ENCODE peak calls at places on chromosome 12, in seven cellular contexts. One of them, this sample, is unnamed.

GRCh38 chr12:62730649-62731377 is 204.1 kb downstream of the PPM1H start:
- DNase-seq in dorsolateral prefrontal cortex: no peak
- DNase-seq in GM20000: peak
- DNase-seq in right lobe of liver: no peak
- DNase-seq in fibroblast of the aortic adventitia: peak
- DNase-seq in GM23338: no peak
- DNase-seq in Peyer's patch: no peak
- DNase-seq in this sample: no peak

GRCh38 chr12:163406-163986 is 50.5 kb downstream of the SLC6A12 start:
- DNase-seq in right lobe of liver: peak
- DNase-seq in Peyer's patch: no peak
- DNase-seq in fibroblast of the aortic adventitia: no peak
- DNase-seq in GM23338: no peak
- DNase-seq in GM20000: no peak
- DNase-seq in dorsolateral prefrontal cortex: no peak
- DNase-seq in this sample: no peak

GRCh38 chr12:65139389-65139788 is 18.3 kb upstream of the WIF1 start:
- DNase-seq in GM20000: no peak
- DNase-seq in dorsolateral prefrontal cortex: no peak
- DNase-seq in Peyer's patch: no peak
- DNase-seq in GM23338: no peak
- DNase-seq in right lobe of liver: no peak
- DNase-seq in fibroblast of the aortic adventitia: no peak
- DNase-seq in this sample: no peak

GRCh38 chr12:2974560-2974971 is 15.4 kb downstream of the TEAD4 start:
- DNase-seq in GM23338: peak
- DNase-seq in right lobe of liver: no peak
- DNase-seq in dorsolateral prefrontal cortex: no peak
- DNase-seq in GM20000: no peak
- DNase-seq in Peyer's patch: no peak
- DNase-seq in fibroblast of the aortic adventitia: peak
- DNase-seq in this sample: no peak

GRCh38 chr12:54891717-54892478 is 37.6 kb downstream of the MUCL1 start:
- DNase-seq in GM23338: no peak
- DNase-seq in dorsolateral prefrontal cortex: no peak
- DNase-seq in Peyer's patch: no peak
- DNase-seq in GM20000: no peak
- DNase-seq in fibroblast of the aortic adventitia: no peak
- DNase-seq in right lobe of liver: peak
- DNase-seq in this sample: peak

GRCh38 chr12:26274441-26275312 is 79.3 kb downstream of the SSPN start:
- DNase-seq in GM20000: peak
- DNase-seq in GM23338: peak
- DNase-seq in fibroblast of the aortic adventitia: peak
- DNase-seq in dorsolateral prefrontal cortex: peak
- DNase-seq in Peyer's patch: peak
- DNase-seq in right lobe of liver: peak
- DNase-seq in this sample: peak

GRCh38 chr12:100464529-100464928 is 9.1 kb upstream of the NR1H4 start:
- DNase-seq in dorsolateral prefrontal cortex: no peak
- DNase-seq in right lobe of liver: no peak
- DNase-seq in Peyer's patch: no peak
- DNase-seq in GM20000: no peak
- DNase-seq in fibroblast of the aortic adventitia: no peak
- DNase-seq in GM23338: no peak
- DNase-seq in this sample: no peak

GRCh38 chr12:130924946-130925345 is 28.8 kb upstream of the ADGRD1 start:
- DNase-seq in GM20000: no peak
- DNase-seq in right lobe of liver: no peak
- DNase-seq in fibroblast of the aortic adventitia: no peak
- DNase-seq in Peyer's patch: no peak
- DNase-seq in dorsolateral prefrontal cortex: no peak
- DNase-seq in GM23338: no peak
- DNase-seq in this sample: no peak

GRCh38 chr12:130617219-130617618 is 98.9 kb downstream of the RIMBP2 start:
- DNase-seq in GM23338: no peak
- DNase-seq in Peyer's patch: no peak
- DNase-seq in dorsolateral prefrontal cortex: no peak
- DNase-seq in right lobe of liver: no peak
- DNase-seq in fibroblast of the aortic adventitia: no peak
- DNase-seq in GM20000: no peak
- DNase-seq in this sample: no peak

GRCh38 chr12:51171884-51172514 is 936 bp downstream of the TFCP2 start:
- DNase-seq in GM23338: peak
- DNase-seq in right lobe of liver: no peak
- DNase-seq in GM20000: peak
- DNase-seq in fibroblast of the aortic adventitia: peak
- DNase-seq in Peyer's patch: no peak
- DNase-seq in dorsolateral prefrontal cortex: no peak
- DNase-seq in this sample: peak

GRCh38 chr12:4432878-4433820 is 12.5 kb downstream of the FGF6 start:
- DNase-seq in GM20000: no peak
- DNase-seq in fibroblast of the aortic adventitia: no peak
- DNase-seq in GM23338: no peak
- DNase-seq in right lobe of liver: no peak
- DNase-seq in dorsolateral prefrontal cortex: no peak
- DNase-seq in Peyer's patch: no peak
- DNase-seq in this sample: no peak

GRCh38 chr12:5915511-5915910 is 29.5 kb downstream of the ANO2 start:
- DNase-seq in dorsolateral prefrontal cortex: no peak
- DNase-seq in right lobe of liver: no peak
- DNase-seq in GM23338: no peak
- DNase-seq in Peyer's patch: no peak
- DNase-seq in GM20000: no peak
- DNase-seq in fibroblast of the aortic adventitia: no peak
- DNase-seq in this sample: no peak

GRCh38 chr12:5910790-5911548 is 34.1 kb downstream of the ANO2 start:
- DNase-seq in GM23338: no peak
- DNase-seq in dorsolateral prefrontal cortex: no peak
- DNase-seq in fibroblast of the aortic adventitia: no peak
- DNase-seq in Peyer's patch: no peak
- DNase-seq in GM20000: no peak
- DNase-seq in right lobe of liver: no peak
- DNase-seq in this sample: no peak

GRCh38 chr12:5912011-5912410 is 33.0 kb downstream of the ANO2 start:
- DNase-seq in right lobe of liver: no peak
- DNase-seq in GM23338: no peak
- DNase-seq in GM20000: no peak
- DNase-seq in fibroblast of the aortic adventitia: no peak
- DNase-seq in dorsolateral prefrontal cortex: no peak
- DNase-seq in Peyer's patch: no peak
- DNase-seq in this sample: no peak

GRCh38 chr12:5914387-5915149 is 30.5 kb downstream of the ANO2 start:
- DNase-seq in fibroblast of the aortic adventitia: no peak
- DNase-seq in GM23338: no peak
- DNase-seq in Peyer's patch: no peak
- DNase-seq in GM20000: no peak
- DNase-seq in right lobe of liver: no peak
- DNase-seq in dorsolateral prefrontal cortex: no peak
- DNase-seq in this sample: no peak

GRCh38 chr12:5912437-5913334 is 32.4 kb downstream of the ANO2 start:
- DNase-seq in Peyer's patch: no peak
- DNase-seq in fibroblast of the aortic adventitia: no peak
- DNase-seq in dorsolateral prefrontal cortex: no peak
- DNase-seq in GM20000: no peak
- DNase-seq in right lobe of liver: no peak
- DNase-seq in GM23338: peak
- DNase-seq in this sample: no peak
- TF ChIP-seq CTCF in Peyer's patch: no peak
- TF ChIP-seq CTCF in fibroblast of the aortic adventitia: no peak
- TF ChIP-seq CTCF in dorsolateral prefrontal cortex: no peak
- TF ChIP-seq CTCF in GM20000: no peak
- TF ChIP-seq CTCF in right lobe of liver: no peak
- TF ChIP-seq CTCF in GM23338: peak
- TF ChIP-seq CTCF in this sample: no peak

DNA sequence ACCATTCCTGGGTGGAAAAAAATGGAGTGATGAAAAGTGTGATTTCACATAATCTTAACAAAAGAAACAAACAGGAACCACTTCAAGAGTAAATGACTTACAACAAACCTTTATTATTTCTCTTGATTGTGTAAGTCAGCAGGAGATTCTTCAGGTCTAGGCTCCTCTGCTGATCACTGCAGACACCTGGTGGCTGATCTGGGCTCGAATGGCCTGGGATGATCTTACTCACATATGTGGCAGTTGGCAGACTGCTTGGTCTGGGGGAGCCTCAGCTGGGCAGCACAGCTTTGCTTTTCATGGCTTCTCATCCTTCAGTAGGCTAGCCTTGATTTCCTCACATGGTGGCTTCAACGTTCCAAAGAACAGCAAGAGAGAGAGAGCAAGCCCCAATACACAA is 215.4 kb upstream of the PRICKLE1 start:
- DNase-seq in GM20000: no peak
- DNase-seq in Peyer's patch: no peak
- DNase-seq in fibroblast of the aortic adventitia: no peak
- DNase-seq in dorsolateral prefrontal cortex: no peak
- DNase-seq in GM23338: peak
- DNase-seq in right lobe of liver: no peak
- DNase-seq in this sample: no peak
- TF ChIP-seq CTCF in GM20000: no peak
- TF ChIP-seq CTCF in Peyer's patch: no peak
- TF ChIP-seq CTCF in fibroblast of the aortic adventitia: no peak
- TF ChIP-seq CTCF in dorsolateral prefrontal cortex: no peak
- TF ChIP-seq CTCF in GM23338: peak
- TF ChIP-seq CTCF in right lobe of liver: no peak
- TF ChIP-seq CTCF in this sample: no peak

GRCh38 chr12:15996254-15996653 is 85.1 kb downstream of the DERA start:
- DNase-seq in GM23338: peak
- DNase-seq in GM20000: no peak
- DNase-seq in fibroblast of the aortic adventitia: peak
- DNase-seq in right lobe of liver: no peak
- DNase-seq in Peyer's patch: no peak
- DNase-seq in dorsolateral prefrontal cortex: no peak
- DNase-seq in this sample: no peak
- TF ChIP-seq CTCF in GM23338: peak
- TF ChIP-seq CTCF in GM20000: no peak
- TF ChIP-seq CTCF in fibroblast of the aortic adventitia: no peak
- TF ChIP-seq CTCF in right lobe of liver: peak
- TF ChIP-seq CTCF in Peyer's patch: peak
- TF ChIP-seq CTCF in dorsolateral prefrontal cortex: no peak
- TF ChIP-seq CTCF in this sample: no peak

GRCh38 chr12:108570743-108571603 is 8.6 kb downstream of the ISCU start:
- DNase-seq in GM20000: no peak
- DNase-seq in fibroblast of the aortic adventitia: peak
- DNase-seq in GM23338: peak
- DNase-seq in dorsolateral prefrontal cortex: no peak
- DNase-seq in right lobe of liver: no peak
- DNase-seq in Peyer's patch: peak
- DNase-seq in this sample: no peak
- TF ChIP-seq CTCF in GM20000: peak
- TF ChIP-seq CTCF in fibroblast of the aortic adventitia: peak
- TF ChIP-seq CTCF in GM23338: peak
- TF ChIP-seq CTCF in dorsolateral prefrontal cortex: no peak
- TF ChIP-seq CTCF in right lobe of liver: no peak
- TF ChIP-seq CTCF in Peyer's patch: peak
- TF ChIP-seq CTCF in this sample: peak

DNA sequence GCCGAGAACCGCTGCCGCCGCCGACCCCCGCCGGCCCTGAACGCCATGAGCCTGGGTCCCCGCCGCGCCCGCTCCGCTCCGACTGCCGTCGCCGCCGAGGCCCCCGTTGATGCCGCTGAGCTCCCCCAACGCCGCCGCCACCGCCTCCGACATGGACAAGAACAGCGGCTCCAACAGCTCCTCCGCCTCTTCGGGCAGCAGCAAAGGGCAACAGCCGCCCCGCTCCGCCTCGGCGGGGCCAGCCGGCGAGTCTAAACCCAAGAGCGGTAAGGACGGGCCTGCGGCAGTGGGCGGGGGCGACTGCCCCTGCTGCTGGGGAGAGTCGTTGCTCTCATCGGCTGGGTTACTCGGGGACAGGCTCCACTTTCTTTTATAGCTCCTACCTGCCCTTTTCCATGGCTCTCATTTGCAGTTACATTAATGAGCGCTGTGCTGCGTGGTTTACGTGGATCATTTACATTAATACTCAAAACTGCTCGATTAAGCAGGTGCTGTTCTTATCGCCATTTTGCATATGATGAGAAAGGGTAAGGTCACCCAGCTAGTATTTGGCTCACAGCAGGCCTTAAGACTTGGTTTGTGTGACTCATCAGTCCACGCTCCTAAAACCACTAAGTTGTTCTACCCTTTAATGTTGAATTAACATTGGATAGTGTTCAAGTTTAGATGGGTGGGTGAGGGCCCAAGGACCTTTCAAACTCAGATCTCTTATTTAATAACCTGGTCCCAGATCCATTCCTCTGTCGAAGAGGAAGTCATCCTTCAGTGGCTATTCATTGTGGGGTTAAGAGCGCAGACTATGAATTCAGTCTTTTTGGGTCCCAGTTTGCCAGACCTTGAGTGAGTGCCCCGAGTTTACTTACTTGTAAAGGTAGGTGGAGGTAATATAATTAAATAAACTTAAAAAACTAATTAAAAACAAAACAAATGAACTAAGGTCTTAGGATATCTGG is 823 bp downstream of the RNF10 start:
- DNase-seq in GM23338: peak
- DNase-seq in dorsolateral prefrontal cortex: no peak
- DNase-seq in Peyer's patch: peak
- DNase-seq in right lobe of liver: peak
- DNase-seq in GM20000: peak
- DNase-seq in fibroblast of the aortic adventitia: peak
- DNase-seq in this sample: peak
- TF ChIP-seq CTCF in GM23338: no peak
- TF ChIP-seq CTCF in dorsolateral prefrontal cortex: no peak
- TF ChIP-seq CTCF in Peyer's patch: peak
- TF ChIP-seq CTCF in right lobe of liver: no peak
- TF ChIP-seq CTCF in GM20000: no peak
- TF ChIP-seq CTCF in fibroblast of the aortic adventitia: no peak
- TF ChIP-seq CTCF in this sample: no peak

GRCh38 chr12:57483466-57483865 is 3.8 kb upstream of the ARHGAP9 start:
- DNase-seq in GM23338: peak
- DNase-seq in GM20000: no peak
- DNase-seq in Peyer's patch: no peak
- DNase-seq in right lobe of liver: no peak
- DNase-seq in dorsolateral prefrontal cortex: no peak
- DNase-seq in fibroblast of the aortic adventitia: peak
- DNase-seq in this sample: no peak
- TF ChIP-seq CTCF in GM23338: no peak
- TF ChIP-seq CTCF in GM20000: no peak
- TF ChIP-seq CTCF in Peyer's patch: no peak
- TF ChIP-seq CTCF in right lobe of liver: no peak
- TF ChIP-seq CTCF in dorsolateral prefrontal cortex: no peak
- TF ChIP-seq CTCF in fibroblast of the aortic adventitia: no peak
- TF ChIP-seq CTCF in this sample: no peak

GRCh38 chr12:17278946-17279345 is 673.0 kb upstream of the LMO3 start:
- DNase-seq in Peyer's patch: no peak
- DNase-seq in GM23338: peak
- DNase-seq in fibroblast of the aortic adventitia: no peak
- DNase-seq in right lobe of liver: no peak
- DNase-seq in dorsolateral prefrontal cortex: no peak
- DNase-seq in GM20000: no peak
- DNase-seq in this sample: no peak
- TF ChIP-seq CTCF in Peyer's patch: no peak
- TF ChIP-seq CTCF in GM23338: no peak
- TF ChIP-seq CTCF in fibroblast of the aortic adventitia: no peak
- TF ChIP-seq CTCF in right lobe of liver: peak
- TF ChIP-seq CTCF in dorsolateral prefrontal cortex: no peak
- TF ChIP-seq CTCF in GM20000: no peak
- TF ChIP-seq CTCF in this sample: no peak

GRCh38 chr12:110932048-110932447 is 11.7 kb upstream of the MYL2 start:
- DNase-seq in Peyer's patch: no peak
- DNase-seq in fibroblast of the aortic adventitia: no peak
- DNase-seq in right lobe of liver: no peak
- DNase-seq in GM20000: no peak
- DNase-seq in GM23338: peak
- DNase-seq in dorsolateral prefrontal cortex: no peak
- DNase-seq in this sample: no peak
- TF ChIP-seq CTCF in Peyer's patch: no peak
- TF ChIP-seq CTCF in fibroblast of the aortic adventitia: peak
- TF ChIP-seq CTCF in right lobe of liver: no peak
- TF ChIP-seq CTCF in GM20000: no peak
- TF ChIP-seq CTCF in GM23338: peak
- TF ChIP-seq CTCF in dorsolateral prefrontal cortex: no peak
- TF ChIP-seq CTCF in this sample: no peak

This sample was measured in Calu3.